ENCODE peak calls at places on chromosomes 3 and 15, in eight cellular contexts. Q is posterior vena cava, D is astrocyte of the spinal cord, B is memory B cell, X is kidney glomerular epithelial cell, A is kidney tubule cell, M is tibial artery, G is neural crest cell. L is an unnamed sample.

GRCh38 chr15:34813446-34814190 is 18.3 kb upstream of the ACTC1 start:
- DNase-seq in Q (no peak), D (no peak), B (no peak), X (no peak), A (no peak), M (no peak), G (no peak), L (no peak)

GRCh38 chr3:71658131-71658530 is 67.1 kb downstream of the EIF4E3 start:
- DNase-seq in Q (no peak), D (peak), B (no peak), X (no peak), A (peak), M (peak), G (no peak), L (peak)

GRCh38 chr3:66991478-66991877 is 6.6 kb upstream of the KBTBD8 start:
- DNase-seq in Q (no peak), D (peak), B (no peak), X (no peak), A (peak), M (no peak), G (no peak), L (peak)

GRCh38 chr3:88031543-88032148 is 27.2 kb downstream of the CGGBP1 start:
- DNase-seq in Q (no peak), D (peak), B (no peak), X (peak), A (peak), M (no peak), G (no peak), L (peak)

GRCh38 chr3:132354916-132355702 is 37.9 kb downstream of the ACP3 start:
- DNase-seq in Q (no peak), D (no peak), B (no peak), X (no peak), A (peak), M (no peak), G (no peak), L (no peak)

GRCh38 chr3:73658227-73658626 is 33.5 kb upstream of the PDZRN3 start:
- DNase-seq in Q (no peak), D (no peak), B (no peak), X (peak), A (peak), M (no peak), G (no peak), L (no peak)

GRCh38 chr3:84108442-84108971 is 850.3 kb upstream of the CADM2 start:
- DNase-seq in Q (no peak), D (peak), B (no peak), X (peak), A (peak), M (no peak), G (no peak), L (peak)

GRCh38 chr3:35659808-35660207 is 20.5 kb downstream of the ARPP21 start:
- DNase-seq in Q (no peak), D (no peak), B (no peak), X (peak), A (peak), M (no peak), G (no peak), L (no peak)

GRCh38 chr3:60754617-60755016 is 496.6 kb downstream of the FHIT start:
- DNase-seq in Q (no peak), D (no peak), B (no peak), X (no peak), A (no peak), M (no peak), G (no peak), L (no peak)

GRCh38 chr3:193853511-193854219 is 260.7 kb downstream of the OPA1 start:
- DNase-seq in Q (no peak), D (no peak), B (no peak), X (no peak), A (peak), M (no peak), G (no peak), L (no peak)

GRCh38 chr15:68820589-68821189 is at the start of gene ANP32A:
- DNase-seq in Q (peak), D (peak), B (peak), X (peak), A (peak), M (peak), G (peak), L (peak)

GRCh38 chr15:98177950-98178848 is 217.7 kb downstream of the ARRDC4 start:
- DNase-seq in Q (no peak), D (peak), B (no peak), X (peak), A (peak), M (no peak), G (peak), L (peak)